ENCODE peak calls at places on chromosomes 13 and 19, in six cellular contexts. W is foreskin fibroblast, V is stomach, K is endothelial cell, L is thoracic aorta, N is mucosa of descending colon. O is an unnamed sample.

GRCh38 chr13:94303644-94304174 is 175.8 kb downstream of the DCT start:
- DNase-seq in W (no peak), V (no peak), K (no peak), L (no peak), N (no peak), O (no peak)

GRCh38 chr19:38384209-38385027 is 3.4 kb downstream of the GGN start:
- DNase-seq in W (peak), V (no peak), K (peak), L (no peak), N (no peak), O (no peak)

GRCh38 chr19:45824041-45824471 is 8.9 kb upstream of the RSPH6A start:
- DNase-seq in W (no peak), V (peak), K (no peak), L (no peak), N (peak), O (no peak)

GRCh38 chr19:56119585-56119978 is 1.5 kb downstream of the ZNF787 start:
- DNase-seq in W (peak), V (peak), K (no peak), L (no peak), N (peak), O (no peak)

GRCh38 chr13:48641404-48641803 is 12.3 kb upstream of the CYSLTR2 start:
- DNase-seq in W (no peak), V (no peak), K (no peak), L (no peak), N (no peak), O (no peak)

GRCh38 chr13:108787709-108788394 is 158.4 kb downstream of the MYO16 start:
- DNase-seq in W (no peak), V (no peak), K (no peak), L (no peak), N (no peak), O (no peak)

GRCh38 chr13:61960981-61961380 is 545.3 kb upstream of the PCDH20 start:
- DNase-seq in W (no peak), V (no peak), K (no peak), L (no peak), N (no peak), O (no peak)

GRCh38 chr19:35822579-35822978 is 9.9 kb upstream of the PRODH2 start:
- DNase-seq in W (no peak), V (no peak), K (no peak), L (no peak), N (no peak), O (no peak)

GRCh38 chr19:37654525-37654832 is 786 bp downstream of the ZFP30 start:
- DNase-seq in W (peak), V (no peak), K (no peak), L (no peak), N (peak), O (no peak)

GRCh38 chr19:19866599-19867248 is 1.0 kb downstream of the ZNF253 start:
- DNase-seq in W (peak), V (no peak), K (peak), L (no peak), N (peak), O (peak)

GRCh38 chr13:98556968-98557591 is 19.8 kb downstream of the STK24 start:
- DNase-seq in W (no peak), V (peak), K (no peak), L (no peak), N (no peak), O (no peak)

GRCh38 chr13:38954844-38955243 is 35.8 kb downstream of the STOML3 start:
- DNase-seq in W (no peak), V (no peak), K (no peak), L (no peak), N (no peak), O (no peak)

GRCh38 chr13:96082640-96083039 is 7.3 kb upstream of the HS6ST3 start:
- DNase-seq in W (peak), V (no peak), K (no peak), L (no peak), N (no peak), O (no peak)

GRCh38 chr19:4539697-4540581 is at the start of gene LRG1:
- DNase-seq in W (no peak), V (peak), K (no peak), L (no peak), N (peak), O (no peak)

GRCh38 chr19:29928831-29929230 is 13.2 kb upstream of the URI1 start:
- DNase-seq in W (no peak), V (no peak), K (no peak), L (no peak), N (no peak), O (no peak)

GRCh38 chr13:31950121-31950810 is 81.3 kb upstream of the FRY start:
- DNase-seq in W (no peak), V (no peak), K (no peak), L (no peak), N (no peak), O (no peak)

GRCh38 chr13:100361504-100361903 is 227.1 kb downstream of the GGACT start:
- DNase-seq in W (peak), V (no peak), K (no peak), L (no peak), N (no peak), O (no peak)

GRCh38 chr13:75705395-75705794 is 69.3 kb downstream of the LMO7 start:
- DNase-seq in W (peak), V (no peak), K (no peak), L (no peak), N (no peak), O (no peak)

GRCh38 chr19:32436692-32437091 is 31.1 kb downstream of the DPY19L3 start:
- DNase-seq in W (no peak), V (no peak), K (no peak), L (no peak), N (no peak), O (no peak)

GRCh38 chr13:29977721-29978120 is 127.3 kb upstream of the UBL3 start:
- DNase-seq in W (no peak), V (no peak), K (no peak), L (no peak), N (no peak), O (no peak)

GRCh38 chr19:17121736-17122293 is 46.2 kb downstream of the MYO9B start:
- DNase-seq in W (peak), V (no peak), K (no peak), L (peak), N (no peak), O (no peak)

GRCh38 chr13:52599037-52599852 is 43.0 kb upstream of the HNRNPA1L2 start:
- DNase-seq in W (peak), V (no peak), K (peak), L (no peak), N (no peak), O (no peak)

DNA sequence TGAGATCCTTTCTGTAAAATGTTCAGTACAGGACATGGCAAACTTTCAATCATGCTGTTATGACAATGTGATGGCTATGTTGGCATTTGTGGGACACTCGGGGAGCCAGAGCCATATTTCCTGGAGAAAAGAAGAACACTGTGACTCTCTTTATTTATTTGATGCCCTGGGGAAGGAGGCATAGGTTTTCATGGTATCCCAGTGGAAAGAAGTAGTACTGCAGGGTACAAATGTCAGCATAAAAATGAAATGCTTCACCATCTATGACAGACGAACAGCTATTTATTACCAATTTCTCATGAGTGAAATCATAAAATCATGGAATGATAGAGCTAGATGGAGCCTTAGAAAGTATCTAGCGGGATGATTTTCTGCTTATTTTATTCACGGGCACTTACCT is 217.1 kb downstream of the COL4A1 start:
- DNase-seq in W (peak), V (no peak), K (no peak), L (no peak), N (no peak), O (no peak)
- TF ChIP-seq CTCF in W (peak), V (no peak), K (peak), L (peak), N (no peak), O (no peak)

DNA sequence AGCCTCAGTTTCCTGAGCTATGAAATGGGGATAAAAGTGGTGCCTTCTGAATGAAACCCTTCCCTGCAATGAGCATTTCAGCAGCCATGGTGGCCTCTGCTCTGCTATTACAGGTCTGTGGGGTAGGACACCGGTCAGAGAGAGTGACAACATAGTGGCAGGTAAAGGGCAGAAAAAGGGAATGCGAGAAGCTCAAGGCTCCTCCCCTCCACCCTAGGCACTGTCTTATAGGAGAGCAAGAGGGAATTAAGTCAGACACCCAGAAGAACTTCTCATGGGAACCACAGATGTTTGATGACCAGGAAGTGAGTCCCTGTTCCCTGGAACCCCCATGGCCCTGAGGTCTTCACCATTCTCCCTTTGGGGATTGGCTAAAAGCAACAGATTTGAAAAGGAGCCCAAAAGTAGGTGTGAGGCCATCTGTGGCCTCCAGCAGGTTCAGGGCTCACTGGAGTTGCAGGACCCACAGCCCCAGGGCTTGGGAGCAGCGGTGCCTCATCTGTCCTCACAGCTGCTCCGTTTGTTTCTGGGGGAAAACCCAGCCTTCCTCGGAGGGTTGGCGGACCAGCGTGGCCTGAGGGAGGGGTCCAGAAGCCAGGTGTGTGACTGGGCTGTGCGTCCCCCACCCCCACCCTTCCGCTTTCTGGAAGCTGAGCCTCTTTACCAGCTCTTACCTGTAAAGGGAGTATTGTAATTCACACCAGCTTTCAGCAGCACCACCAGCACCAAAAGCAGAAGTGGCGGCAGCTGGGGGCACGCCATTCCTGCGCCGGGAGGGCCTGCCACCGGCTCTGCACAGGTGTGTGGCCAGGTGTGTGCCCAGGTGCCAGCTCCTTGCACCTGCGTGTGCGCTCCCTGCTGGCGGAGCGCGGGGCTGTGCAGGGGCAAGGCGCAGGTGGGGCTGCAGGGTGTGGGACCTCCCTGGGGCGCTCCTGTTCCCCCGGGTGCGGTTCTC is 19.4 kb downstream of the IQCN start:
- DNase-seq in W (no peak), V (peak), K (no peak), L (no peak), N (peak), O (no peak)
- TF ChIP-seq CTCF in W (no peak), V (no peak), K (no peak), L (no peak), N (peak), O (no peak)

DNA sequence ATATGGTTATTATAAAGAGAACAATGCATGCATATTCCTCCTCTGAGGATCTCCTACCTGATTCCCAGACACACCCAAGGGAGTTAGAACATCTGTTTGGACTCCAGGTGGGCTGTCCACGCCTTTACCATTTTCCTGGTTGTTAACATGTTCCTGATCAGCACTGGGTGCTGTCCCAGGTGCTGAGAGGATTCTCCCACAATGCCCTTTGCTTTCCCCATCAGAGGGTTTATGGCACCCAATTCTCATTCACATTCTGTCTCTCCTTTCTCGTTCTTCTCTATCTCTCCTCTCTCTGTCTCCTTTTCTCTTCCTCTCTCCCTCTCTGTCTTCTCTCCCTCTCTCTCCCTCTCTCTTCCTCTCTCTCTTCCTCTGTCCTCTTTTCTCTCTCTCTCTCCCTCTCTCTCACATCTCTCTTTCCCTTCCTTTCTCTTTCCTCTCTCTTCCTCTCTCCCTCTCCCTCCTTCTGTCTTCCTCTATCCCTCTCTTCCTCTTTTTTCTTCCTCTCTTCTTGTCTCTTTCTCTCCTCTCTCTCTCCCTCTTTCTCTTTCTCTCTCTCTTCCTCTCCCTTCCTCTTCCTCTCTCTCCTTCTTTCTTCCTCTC is 3.3 kb upstream of the RDH13 start:
- DNase-seq in W (peak), V (no peak), K (no peak), L (no peak), N (no peak), O (no peak)
- TF ChIP-seq CTCF in W (no peak), V (no peak), K (no peak), L (no peak), N (no peak), O (no peak)

DNA sequence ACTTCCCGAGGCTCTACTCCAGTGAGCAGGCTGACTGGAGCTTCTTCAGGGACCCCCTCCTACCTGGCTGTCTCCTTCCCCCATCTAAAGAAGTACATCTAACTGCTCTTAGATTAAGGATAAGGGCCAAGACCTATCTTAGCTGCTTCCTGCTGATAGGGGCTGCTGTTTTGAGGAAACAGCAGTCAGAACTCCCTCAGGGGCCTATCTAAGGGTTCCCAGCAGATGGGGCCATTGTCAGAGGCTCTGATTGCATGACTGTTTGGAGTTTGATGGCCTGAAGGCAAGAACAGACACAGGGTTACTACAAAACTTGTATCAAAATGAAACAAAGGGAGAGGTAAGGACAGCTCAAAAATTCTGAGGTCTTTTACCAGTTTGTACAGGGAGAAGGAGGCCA is 2636.9 kb upstream of the PCDH20 start:
- DNase-seq in W (no peak), V (no peak), K (no peak), L (no peak), N (no peak), O (no peak)
- TF ChIP-seq CTCF in W (no peak), V (no peak), K (no peak), L (no peak), N (no peak), O (no peak)

DNA sequence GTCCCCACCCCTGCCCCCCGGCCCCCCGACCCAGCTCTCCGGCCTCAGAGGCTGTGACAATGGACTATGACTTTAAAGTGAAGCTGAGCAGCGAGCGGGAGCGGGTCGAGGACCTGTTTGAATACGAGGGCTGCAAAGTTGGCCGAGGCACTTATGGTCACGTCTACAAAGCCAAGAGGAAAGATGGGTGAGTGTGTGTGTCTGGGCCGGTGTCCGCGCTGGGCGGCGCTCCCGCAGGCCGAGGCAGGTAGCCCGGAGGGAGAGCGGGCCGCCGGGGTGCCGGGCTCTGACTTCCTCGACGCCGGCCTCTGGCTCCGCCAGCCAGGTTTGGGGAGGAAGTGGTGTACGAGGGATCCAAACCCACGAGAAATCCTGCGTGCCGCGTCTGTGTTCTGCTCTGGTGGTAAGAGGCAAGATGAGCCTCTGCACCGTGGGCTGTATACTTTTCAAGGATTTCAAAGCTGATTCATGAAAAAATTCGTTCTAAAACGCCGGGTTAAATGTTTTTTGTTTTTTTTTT is 714 bp downstream of the CDK8 start:
- DNase-seq in W (peak), V (peak), K (peak), L (peak), N (peak), O (peak)
- TF ChIP-seq CTCF in W (no peak), V (no peak), K (no peak), L (no peak), N (no peak), O (no peak)

DNA sequence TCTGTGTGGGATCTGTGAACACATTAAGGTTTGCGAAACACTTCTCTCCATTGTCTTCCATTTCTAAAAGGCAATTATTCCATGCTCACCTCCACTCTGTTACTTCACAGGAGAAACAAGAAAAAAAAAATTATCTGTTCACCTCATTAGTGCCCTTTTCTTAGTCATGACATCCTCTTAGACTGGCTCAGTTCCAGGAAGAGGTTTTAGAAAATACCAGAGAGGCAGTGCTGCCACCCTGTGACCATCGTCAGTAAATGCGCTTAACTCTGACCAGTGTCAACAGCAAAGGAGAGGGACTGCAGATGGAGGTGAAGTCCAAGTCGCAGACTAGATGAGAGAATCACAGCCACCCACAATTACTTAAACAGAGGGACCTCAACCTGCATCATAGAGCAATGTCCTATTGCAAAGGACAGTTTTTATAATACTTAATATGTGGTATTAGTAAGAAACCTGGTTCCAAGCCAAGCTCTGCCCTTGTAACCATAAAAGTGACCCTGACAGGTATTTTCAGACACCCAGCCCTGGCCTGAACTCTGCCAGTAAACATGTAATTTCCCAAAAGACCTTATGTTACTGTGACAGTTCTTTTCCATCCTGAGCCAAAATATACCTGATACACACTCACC is 19.4 kb downstream of the CEACAM21 start:
- DNase-seq in W (peak), V (peak), K (peak), L (no peak), N (peak), O (peak)
- TF ChIP-seq CTCF in W (peak), V (no peak), K (peak), L (no peak), N (no peak), O (peak)

GRCh38 chr19:28560786-28561185 is 652.2 kb downstream of the UQCRFS1 start:
- DNase-seq in W (no peak), V (no peak), K (no peak), L (no peak), N (no peak), O (no peak)
- TF ChIP-seq CTCF in W (no peak), V (no peak), K (no peak), L (no peak), N (no peak), O (no peak)

GRCh38 chr19:10074153-10074552 is 12.0 kb upstream of the SHFL start:
- DNase-seq in W (peak), V (no peak), K (no peak), L (no peak), N (no peak), O (no peak)
- TF ChIP-seq CTCF in W (peak), V (no peak), K (peak), L (no peak), N (no peak), O (peak)

O was measured in natural killer cell.